ENCODE peak calls at places on chromosomes 1 and 21, in four cellular contexts. One of them, this sample, is unnamed.

GRCh38 chr1:6785721-6786505 is 659 bp downstream of the CAMTA1 start:
- DNase-seq in fibroblast of lung: peak; percentile 13
- DNase-seq in stomach: peak; percentile 38
- DNase-seq in adrenal gland: peak; percentile 61
- DNase-seq in this sample: peak; percentile 64

GRCh38 chr1:209761021-209761635 is 5.3 kb downstream of the TRAF3IP3 start:
- DNase-seq in fibroblast of lung: no peak
- DNase-seq in stomach: no peak
- DNase-seq in adrenal gland: no peak
- DNase-seq in this sample: no peak

GRCh38 chr1:12480748-12481362 is 137.2 kb downstream of the DHRS3 start:
- DNase-seq in fibroblast of lung: peak; percentile 89
- DNase-seq in stomach: no peak
- DNase-seq in adrenal gland: no peak
- DNase-seq in this sample: peak; percentile 88

GRCh38 chr1:151060241-151061011 is at the start of gene MLLT11:
- DNase-seq in fibroblast of lung: peak; percentile 58
- DNase-seq in stomach: no peak
- DNase-seq in adrenal gland: peak; percentile 55
- DNase-seq in this sample: peak; percentile 59

GRCh38 chr1:86231076-86231475 is 74.5 kb upstream of the COL24A1 start:
- DNase-seq in fibroblast of lung: no peak
- DNase-seq in stomach: no peak
- DNase-seq in adrenal gland: no peak
- DNase-seq in this sample: no peak

GRCh38 chr1:171913385-171913784 is 72.1 kb downstream of the DNM3 start:
- DNase-seq in fibroblast of lung: peak; percentile 24
- DNase-seq in stomach: no peak
- DNase-seq in adrenal gland: peak; percentile 44
- DNase-seq in this sample: no peak

GRCh38 chr1:55444660-55445059 is 229.5 kb upstream of the USP24 start:
- DNase-seq in fibroblast of lung: no peak
- DNase-seq in stomach: no peak
- DNase-seq in adrenal gland: no peak
- DNase-seq in this sample: no peak

GRCh38 chr1:16922885-16923431 is 1.2 kb downstream of the CROCC start:
- DNase-seq in fibroblast of lung: no peak
- DNase-seq in stomach: no peak
- DNase-seq in adrenal gland: no peak
- DNase-seq in this sample: peak; percentile 46

GRCh38 chr1:27099154-27099903 is 55.6 kb downstream of the SLC9A1 start:
- DNase-seq in fibroblast of lung: peak; percentile 82
- DNase-seq in stomach: peak; percentile 48
- DNase-seq in adrenal gland: peak; percentile 62
- DNase-seq in this sample: no peak

GRCh38 chr1:18638818-18639193 is 8.2 kb downstream of the PAX7 start:
- DNase-seq in fibroblast of lung: no peak
- DNase-seq in stomach: no peak
- DNase-seq in adrenal gland: no peak
- DNase-seq in this sample: no peak

GRCh38 chr1:53332188-53332564 is 4.3 kb upstream of the LRP8 start:
- DNase-seq in fibroblast of lung: no peak
- DNase-seq in stomach: peak; percentile 15
- DNase-seq in adrenal gland: peak; percentile 5
- DNase-seq in this sample: peak; percentile 33

GRCh38 chr1:22329171-22329540 is 122.5 kb upstream of the ZBTB40 start:
- DNase-seq in fibroblast of lung: no peak
- DNase-seq in stomach: no peak
- DNase-seq in adrenal gland: peak; percentile 24
- DNase-seq in this sample: no peak

GRCh38 chr1:21552715-21553114 is 43.5 kb downstream of the ALPL start:
- DNase-seq in fibroblast of lung: peak; percentile 89
- DNase-seq in stomach: no peak
- DNase-seq in adrenal gland: no peak
- DNase-seq in this sample: no peak

GRCh38 chr21:43864313-43864805 is 664 bp upstream of the AGPAT3 start:
- DNase-seq in fibroblast of lung: peak; percentile 31
- DNase-seq in stomach: peak; percentile 79
- DNase-seq in adrenal gland: peak; percentile 48
- DNase-seq in this sample: peak; percentile 74

GRCh38 chr1:28126778-28127430 is 38.5 kb upstream of the EYA3 start:
- DNase-seq in fibroblast of lung: no peak
- DNase-seq in stomach: no peak
- DNase-seq in adrenal gland: no peak
- DNase-seq in this sample: no peak

GRCh38 chr21:34086887-34087306 is 13.5 kb downstream of the MRPS6 start:
- DNase-seq in fibroblast of lung: no peak
- DNase-seq in stomach: no peak
- DNase-seq in adrenal gland: no peak
- DNase-seq in this sample: no peak

GRCh38 chr1:20948091-20948490 is 161.0 kb upstream of the HP1BP3 start:
- DNase-seq in fibroblast of lung: no peak
- DNase-seq in stomach: no peak
- DNase-seq in adrenal gland: no peak
- DNase-seq in this sample: no peak

GRCh38 chr1:238404506-238404905 is 513.8 kb upstream of the ZP4 start:
- DNase-seq in fibroblast of lung: no peak
- DNase-seq in stomach: no peak
- DNase-seq in adrenal gland: no peak
- DNase-seq in this sample: no peak

GRCh38 chr1:46011121-46011695 is 121.2 kb downstream of the PIK3R3 start:
- DNase-seq in fibroblast of lung: no peak
- DNase-seq in stomach: no peak
- DNase-seq in adrenal gland: no peak
- DNase-seq in this sample: no peak
- H3K36me3 ChIP-seq in fibroblast of lung: peaks cover 2% of the 10 kb centered on the region
- H3K36me3 ChIP-seq in stomach: peaks cover 73% of the 10 kb centered on the region
- H3K36me3 ChIP-seq in adrenal gland: peaks cover 38% of the 10 kb centered on the region
- H3K36me3 ChIP-seq in this sample: no peaks in the 10 kb centered on the region

GRCh38 chr1:97091263-97091662 is 369.7 kb downstream of the PTBP2 start:
- DNase-seq in fibroblast of lung: no peak
- DNase-seq in stomach: no peak
- DNase-seq in adrenal gland: no peak
- DNase-seq in this sample: no peak
- TF ChIP-seq CTCF in fibroblast of lung: no peak
- TF ChIP-seq CTCF in stomach: no peak
- TF ChIP-seq CTCF in adrenal gland: no peak
- TF ChIP-seq CTCF in this sample: no peak

GRCh38 chr1:192550922-192551534 is 24.5 kb upstream of the RGS1 start:
- DNase-seq in fibroblast of lung: peak; percentile 90
- DNase-seq in stomach: no peak
- DNase-seq in adrenal gland: no peak
- DNase-seq in this sample: no peak
- H3K4me1 ChIP-seq in fibroblast of lung: peaks cover 6% of the 10 kb centered on the region
- H3K4me1 ChIP-seq in stomach: no peaks in the 10 kb centered on the region
- H3K4me1 ChIP-seq in adrenal gland: no peaks in the 10 kb centered on the region
- H3K4me1 ChIP-seq in this sample: no peaks in the 10 kb centered on the region

DNA sequence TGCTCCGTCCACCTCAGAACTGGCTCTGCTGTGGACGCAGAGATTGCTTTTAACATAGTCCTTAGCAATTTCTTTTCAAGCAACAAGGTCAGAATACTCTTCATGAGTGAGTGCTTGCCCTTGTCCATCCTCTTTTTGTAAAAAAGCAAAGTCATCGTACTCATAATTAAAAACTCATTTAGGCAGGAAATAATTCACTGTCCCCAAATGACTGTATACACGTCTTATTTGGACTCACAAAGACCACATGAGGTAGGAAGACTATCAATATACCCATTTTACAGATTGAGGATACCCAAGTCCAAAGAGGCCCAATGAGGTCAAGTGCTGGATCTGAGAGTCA is 13.2 kb downstream of the ITPKB start:
- DNase-seq in fibroblast of lung: no peak
- DNase-seq in stomach: no peak
- DNase-seq in adrenal gland: no peak
- DNase-seq in this sample: no peak
- H3K36me3 ChIP-seq in fibroblast of lung: peaks cover 2% of the 10 kb centered on the region
- H3K36me3 ChIP-seq in stomach: peaks cover 38% of the 10 kb centered on the region
- H3K36me3 ChIP-seq in adrenal gland: peaks cover 3% of the 10 kb centered on the region
- H3K36me3 ChIP-seq in this sample: peaks cover 5% of the 10 kb centered on the region

GRCh38 chr1:152777510-152778137 is 2.7 kb downstream of the LCE1F start:
- DNase-seq in fibroblast of lung: no peak
- DNase-seq in stomach: no peak
- DNase-seq in adrenal gland: no peak
- DNase-seq in this sample: no peak
- TF ChIP-seq CTCF in fibroblast of lung: peak; percentile 24
- TF ChIP-seq CTCF in stomach: no peak
- TF ChIP-seq CTCF in adrenal gland: no peak
- TF ChIP-seq CTCF in this sample: no peak

GRCh38 chr1:147643974-147644373 is 26.4 kb downstream of the ACP6 start:
- DNase-seq in fibroblast of lung: no peak
- DNase-seq in stomach: no peak
- DNase-seq in adrenal gland: no peak
- DNase-seq in this sample: no peak
- H3K4me1 ChIP-seq in fibroblast of lung: no peaks in the 10 kb centered on the region
- H3K4me1 ChIP-seq in stomach: peaks cover 11% of the 10 kb centered on the region
- H3K4me1 ChIP-seq in adrenal gland: no peaks in the 10 kb centered on the region
- H3K4me1 ChIP-seq in this sample: no peaks in the 10 kb centered on the region